ENCODE peak calls at places on chromosomes 4 and X, in nine cellular contexts. J, D, X, Q, I, V, G, T and Z are unnamed samples.

GRCh38 chr4:17174751-17175150 is 276.3 kb upstream of the LDB2 start:
- DNase-seq in J (no peak), D (no peak), X (no peak), Q (no peak), I (no peak), V (no peak), G (no peak), T (no peak), Z (no peak)

GRCh38 chr4:168651864-168652263 is 155.0 kb downstream of the PALLD start:
- DNase-seq in J (no peak), D (no peak), X (no peak), Q (no peak), I (no peak), V (no peak), G (no peak), T (no peak), Z (no peak)

GRCh38 chr4:111707491-111707890 is 437.8 kb upstream of the FAM241A start:
- DNase-seq in J (no peak), D (no peak), X (no peak), Q (no peak), I (no peak), V (no peak), G (no peak), T (no peak), Z (no peak)

GRCh38 chrX:49291615-49292337 is 11.7 kb upstream of the GAGE10 start:
- DNase-seq in J (peak), D (peak), X (no peak), Q (no peak), I (no peak), V (peak), G (peak), T (peak), Z (no peak)

GRCh38 chr4:48388504-48389154 is 47.3 kb downstream of the SLAIN2 start:
- DNase-seq in J (peak), D (peak), X (no peak), Q (no peak), I (no peak), V (no peak), G (no peak), T (peak), Z (peak)

GRCh38 chr4:2870098-2870497 is 26.5 kb downstream of the ADD1 start:
- DNase-seq in J (no peak), D (no peak), X (no peak), Q (no peak), I (no peak), V (no peak), G (no peak), T (no peak), Z (no peak)

GRCh38 chr4:108342325-108342986 is 173.7 kb upstream of the LEF1 start:
- DNase-seq in J (no peak), D (no peak), X (no peak), Q (no peak), I (no peak), V (no peak), G (peak), T (no peak), Z (no peak)

GRCh38 chr4:185672618-185673017 is 137.3 kb upstream of the PDLIM3 start:
- DNase-seq in J (no peak), D (no peak), X (no peak), Q (no peak), I (no peak), V (no peak), G (no peak), T (no peak), Z (no peak)

GRCh38 chrX:151796576-151796975 is 62.0 kb downstream of the CNGA2 start:
- DNase-seq in J (no peak), D (no peak), X (no peak), Q (no peak), I (no peak), V (no peak), G (no peak), T (no peak), Z (no peak)

GRCh38 chrX:73944582-73944947 is 359.4 kb upstream of the ZCCHC13 start:
- DNase-seq in J (no peak), D (no peak), X (no peak), Q (no peak), I (no peak), V (no peak), G (no peak), T (no peak), Z (no peak)

GRCh38 chrX:115690554-115691216 is 129.7 kb downstream of the PLS3 start:
- DNase-seq in J (peak), D (peak), X (peak), Q (peak), I (peak), V (no peak), G (no peak), T (peak), Z (peak)

GRCh38 chr4:1198070-1198844 is 25.9 kb upstream of the SPON2 start:
- DNase-seq in J (peak), D (no peak), X (no peak), Q (no peak), I (no peak), V (no peak), G (no peak), T (no peak), Z (no peak)

GRCh38 chr4:152257601-152258066 is 278.3 kb downstream of the FBXW7 start:
- DNase-seq in J (peak), D (peak), X (no peak), Q (no peak), I (no peak), V (no peak), G (no peak), T (no peak), Z (no peak)

GRCh38 chr4:152935138-152935537 is 985 bp upstream of the FHDC1 start:
- DNase-seq in J (no peak), D (no peak), X (no peak), Q (no peak), I (no peak), V (no peak), G (no peak), T (no peak), Z (no peak)

GRCh38 chr4:2797545-2798305 is 4.8 kb downstream of the SH3BP2 start:
- DNase-seq in J (no peak), D (no peak), X (no peak), Q (no peak), I (peak), V (no peak), G (peak), T (no peak), Z (no peak)

GRCh38 chrX:8607326-8607725 is 124.6 kb downstream of the ANOS1 start:
- DNase-seq in J (peak), D (no peak), X (no peak), Q (no peak), I (no peak), V (no peak), G (no peak), T (no peak), Z (peak)

GRCh38 chr4:137896221-137896737 is 345.9 kb downstream of the SLC7A11 start:
- DNase-seq in J (peak), D (peak), X (no peak), Q (no peak), I (no peak), V (no peak), G (no peak), T (no peak), Z (no peak)

GRCh38 chr4:186606593-186606992 is 51.2 kb upstream of the MTNR1A start:
- DNase-seq in J (peak), D (no peak), X (no peak), Q (no peak), I (no peak), V (no peak), G (no peak), T (no peak), Z (no peak)

GRCh38 chr4:5376015-5376414 is 324.7 kb downstream of the STK32B start:
- DNase-seq in J (no peak), D (no peak), X (no peak), Q (no peak), I (no peak), V (no peak), G (no peak), T (no peak), Z (no peak)

GRCh38 chrX:40146471-40147398 is 49.0 kb upstream of the BCOR start:
- DNase-seq in J (peak), D (peak), X (no peak), Q (no peak), I (peak), V (no peak), G (no peak), T (peak), Z (no peak)

GRCh38 chr4:76803522-76803921 is 94.4 kb downstream of the SOWAHB start:
- DNase-seq in J (peak), D (peak), X (peak), Q (no peak), I (no peak), V (no peak), G (no peak), T (peak), Z (peak)

GRCh38 chr4:99457676-99458075 is 22.5 kb upstream of the ADH7 start:
- DNase-seq in J (no peak), D (no peak), X (no peak), Q (no peak), I (no peak), V (no peak), G (no peak), T (no peak), Z (no peak)

GRCh38 chrX:105837227-105837626 is 14.9 kb downstream of the NRK start:
- DNase-seq in J (peak), D (no peak), X (no peak), Q (no peak), I (no peak), V (no peak), G (no peak), T (peak), Z (peak)

GRCh38 chrX:151167791-151168345 is 8.5 kb upstream of the GPR50 start:
- DNase-seq in J (no peak), D (no peak), X (no peak), Q (no peak), I (no peak), V (no peak), G (no peak), T (no peak), Z (no peak)

GRCh38 chr4:113447061-113447460 is 314.5 kb downstream of the CAMK2D start:
- DNase-seq in J (peak), D (no peak), X (no peak), Q (no peak), I (no peak), V (no peak), G (no peak), T (no peak), Z (no peak)

GRCh38 chr4:27828843-27829242 is 968.2 kb downstream of the STIM2 start:
- DNase-seq in J (no peak), D (no peak), X (no peak), Q (no peak), I (no peak), V (no peak), G (no peak), T (no peak), Z (no peak)